ENCODE peak calls at places on chromosome 5, in four cellular contexts. One of them, this sample, is unnamed.

GRCh38 chr5:126693806-126694205 is 83.1 kb upstream of the LMNB1 start:
- DNase-seq in effector memory CD4-positive, alpha-beta T cell: no peak
- DNase-seq in CD8-positive, alpha-beta T cell: no peak
- DNase-seq in endodermal cell: no peak
- DNase-seq in this sample: no peak

GRCh38 chr5:115751176-115751575 is 65.3 kb downstream of the CDO1 start:
- DNase-seq in endodermal cell: no peak
- DNase-seq in effector memory CD4-positive, alpha-beta T cell: no peak
- DNase-seq in CD8-positive, alpha-beta T cell: no peak
- DNase-seq in this sample: no peak

GRCh38 chr5:72543811-72544210 is 36.6 kb upstream of the ZNF366 start:
- DNase-seq in CD8-positive, alpha-beta T cell: no peak
- DNase-seq in effector memory CD4-positive, alpha-beta T cell: no peak
- DNase-seq in endodermal cell: no peak
- DNase-seq in this sample: no peak

GRCh38 chr5:171152382-171152781 is 156.7 kb upstream of the TLX3 start:
- DNase-seq in endodermal cell: no peak
- DNase-seq in effector memory CD4-positive, alpha-beta T cell: no peak
- DNase-seq in CD8-positive, alpha-beta T cell: no peak
- DNase-seq in this sample: no peak

GRCh38 chr5:157196045-157196444 is 15.4 kb downstream of the ITK start:
- DNase-seq in effector memory CD4-positive, alpha-beta T cell: no peak
- DNase-seq in CD8-positive, alpha-beta T cell: peak
- DNase-seq in endodermal cell: no peak
- DNase-seq in this sample: no peak

GRCh38 chr5:72612810-72613209 is 105.6 kb upstream of the ZNF366 start:
- DNase-seq in CD8-positive, alpha-beta T cell: no peak
- DNase-seq in endodermal cell: no peak
- DNase-seq in effector memory CD4-positive, alpha-beta T cell: no peak
- DNase-seq in this sample: no peak

GRCh38 chr5:57394421-57395210 is 88.0 kb downstream of the ACTBL2 start:
- DNase-seq in effector memory CD4-positive, alpha-beta T cell: no peak
- DNase-seq in endodermal cell: no peak
- DNase-seq in CD8-positive, alpha-beta T cell: no peak
- DNase-seq in this sample: no peak

GRCh38 chr5:108220834-108221233 is 161.1 kb downstream of the FBXL17 start:
- DNase-seq in endodermal cell: no peak
- DNase-seq in effector memory CD4-positive, alpha-beta T cell: no peak
- DNase-seq in CD8-positive, alpha-beta T cell: no peak
- DNase-seq in this sample: no peak

GRCh38 chr5:36889264-36889663 is 12.7 kb downstream of the NIPBL start:
- DNase-seq in endodermal cell: no peak
- DNase-seq in effector memory CD4-positive, alpha-beta T cell: no peak
- DNase-seq in CD8-positive, alpha-beta T cell: no peak
- DNase-seq in this sample: no peak

GRCh38 chr5:89396262-89396975 is 513.4 kb upstream of the MEF2C start:
- DNase-seq in endodermal cell: no peak
- DNase-seq in effector memory CD4-positive, alpha-beta T cell: no peak
- DNase-seq in CD8-positive, alpha-beta T cell: no peak
- DNase-seq in this sample: no peak

GRCh38 chr5:52807037-52807436 is 19.3 kb downstream of the ITGA1 start:
- DNase-seq in effector memory CD4-positive, alpha-beta T cell: no peak
- DNase-seq in endodermal cell: no peak
- DNase-seq in CD8-positive, alpha-beta T cell: no peak
- DNase-seq in this sample: no peak

GRCh38 chr5:983238-983524 is 25.4 kb upstream of the NKD2 start:
- DNase-seq in effector memory CD4-positive, alpha-beta T cell: no peak
- DNase-seq in CD8-positive, alpha-beta T cell: no peak
- DNase-seq in endodermal cell: no peak
- DNase-seq in this sample: no peak

GRCh38 chr5:159915913-159916840 is at the start of gene ADRA1B:
- DNase-seq in endodermal cell: peak
- DNase-seq in CD8-positive, alpha-beta T cell: peak
- DNase-seq in effector memory CD4-positive, alpha-beta T cell: peak
- DNase-seq in this sample: peak

GRCh38 chr5:138949988-138950387 is 74.9 kb upstream of the LRRTM2 start:
- DNase-seq in endodermal cell: no peak
- DNase-seq in effector memory CD4-positive, alpha-beta T cell: no peak
- DNase-seq in CD8-positive, alpha-beta T cell: no peak
- DNase-seq in this sample: no peak

GRCh38 chr5:96476654-96477053 is 43.6 kb upstream of the PCSK1 start:
- DNase-seq in effector memory CD4-positive, alpha-beta T cell: no peak
- DNase-seq in CD8-positive, alpha-beta T cell: no peak
- DNase-seq in endodermal cell: no peak
- DNase-seq in this sample: no peak

GRCh38 chr5:80302636-80303035 is 17.2 kb upstream of the SPZ1 start:
- DNase-seq in endodermal cell: no peak
- DNase-seq in CD8-positive, alpha-beta T cell: no peak
- DNase-seq in effector memory CD4-positive, alpha-beta T cell: no peak
- DNase-seq in this sample: no peak

GRCh38 chr5:1793301-1793740 is 6.3 kb downstream of the MRPL36 start:
- DNase-seq in effector memory CD4-positive, alpha-beta T cell: no peak
- DNase-seq in CD8-positive, alpha-beta T cell: no peak
- DNase-seq in endodermal cell: no peak
- DNase-seq in this sample: no peak

GRCh38 chr5:172867761-172868435 is 33.8 kb downstream of the ERGIC1 start:
- DNase-seq in CD8-positive, alpha-beta T cell: no peak
- DNase-seq in endodermal cell: no peak
- DNase-seq in effector memory CD4-positive, alpha-beta T cell: no peak
- DNase-seq in this sample: no peak

GRCh38 chr5:74402553-74402952 is 238.0 kb downstream of the ENC1 start:
- DNase-seq in endodermal cell: no peak
- DNase-seq in CD8-positive, alpha-beta T cell: no peak
- DNase-seq in effector memory CD4-positive, alpha-beta T cell: no peak
- DNase-seq in this sample: peak

GRCh38 chr5:109945097-109945678 is 255.5 kb downstream of the MAN2A1 start:
- DNase-seq in CD8-positive, alpha-beta T cell: no peak
- DNase-seq in endodermal cell: no peak
- DNase-seq in effector memory CD4-positive, alpha-beta T cell: no peak
- DNase-seq in this sample: no peak

GRCh38 chr5:57494104-57495098 is 11.8 kb upstream of the ACTBL2 start:
- DNase-seq in CD8-positive, alpha-beta T cell: no peak
- DNase-seq in endodermal cell: peak
- DNase-seq in effector memory CD4-positive, alpha-beta T cell: no peak
- DNase-seq in this sample: no peak

GRCh38 chr5:176678584-176678983 is 31.3 kb downstream of the TSPAN17 start:
- DNase-seq in effector memory CD4-positive, alpha-beta T cell: no peak
- DNase-seq in endodermal cell: no peak
- DNase-seq in CD8-positive, alpha-beta T cell: no peak
- DNase-seq in this sample: no peak

GRCh38 chr5:122415481-122416120 is 103.6 kb downstream of the SNCAIP start:
- DNase-seq in CD8-positive, alpha-beta T cell: no peak
- DNase-seq in effector memory CD4-positive, alpha-beta T cell: no peak
- DNase-seq in endodermal cell: peak
- DNase-seq in this sample: no peak

GRCh38 chr5:164010900-164011299 is 505.5 kb downstream of the MAT2B start:
- DNase-seq in effector memory CD4-positive, alpha-beta T cell: no peak
- DNase-seq in endodermal cell: no peak
- DNase-seq in CD8-positive, alpha-beta T cell: no peak
- DNase-seq in this sample: no peak

GRCh38 chr5:138083702-138084101 is at the start of gene WNT8A:
- DNase-seq in endodermal cell: peak
- DNase-seq in effector memory CD4-positive, alpha-beta T cell: no peak
- DNase-seq in CD8-positive, alpha-beta T cell: no peak
- DNase-seq in this sample: no peak

GRCh38 chr5:126499742-126500396 is 76.7 kb downstream of the GRAMD2B start:
- DNase-seq in CD8-positive, alpha-beta T cell: peak
- DNase-seq in effector memory CD4-positive, alpha-beta T cell: no peak
- DNase-seq in endodermal cell: peak
- DNase-seq in this sample: no peak

GRCh38 chr5:137336161-137336560 is 163.0 kb downstream of the SPOCK1 start:
- DNase-seq in CD8-positive, alpha-beta T cell: no peak
- DNase-seq in effector memory CD4-positive, alpha-beta T cell: no peak
- DNase-seq in endodermal cell: no peak
- DNase-seq in this sample: no peak

GRCh38 chr5:175478008-175478383 is 364 bp upstream of the SFXN1 start:
- DNase-seq in CD8-positive, alpha-beta T cell: no peak
- DNase-seq in endodermal cell: no peak
- DNase-seq in effector memory CD4-positive, alpha-beta T cell: no peak
- DNase-seq in this sample: no peak

GRCh38 chr5:137619191-137619870 is 116.6 kb downstream of the KLHL3 start:
- DNase-seq in endodermal cell: peak
- DNase-seq in CD8-positive, alpha-beta T cell: no peak
- DNase-seq in effector memory CD4-positive, alpha-beta T cell: no peak
- DNase-seq in this sample: no peak

GRCh38 chr5:7779019-7779662 is 71.8 kb downstream of the CFAP90 start:
- DNase-seq in endodermal cell: no peak
- DNase-seq in effector memory CD4-positive, alpha-beta T cell: no peak
- DNase-seq in CD8-positive, alpha-beta T cell: no peak
- DNase-seq in this sample: no peak
- H3K27ac ChIP-seq in endodermal cell: no peak
- H3K27ac ChIP-seq in effector memory CD4-positive, alpha-beta T cell: no peak
- H3K27ac ChIP-seq in CD8-positive, alpha-beta T cell: no peak
- H3K27ac ChIP-seq in this sample: no peak

GRCh38 chr5:149421372-149421685 is 42.2 kb upstream of the IL17B start:
- DNase-seq in endodermal cell: no peak
- DNase-seq in effector memory CD4-positive, alpha-beta T cell: no peak
- DNase-seq in CD8-positive, alpha-beta T cell: no peak
- DNase-seq in this sample: no peak
- H3K27ac ChIP-seq in endodermal cell: peak
- H3K27ac ChIP-seq in effector memory CD4-positive, alpha-beta T cell: no peak
- H3K27ac ChIP-seq in CD8-positive, alpha-beta T cell: no peak
- H3K27ac ChIP-seq in this sample: peak

GRCh38 chr5:145854651-145855258 is 18.1 kb downstream of the GRXCR2 start:
- DNase-seq in CD8-positive, alpha-beta T cell: no peak
- DNase-seq in effector memory CD4-positive, alpha-beta T cell: no peak
- DNase-seq in endodermal cell: peak
- DNase-seq in this sample: no peak

GRCh38 chr5:145853952-145854351 is 18.8 kb upstream of the PRELID2 start:
- DNase-seq in effector memory CD4-positive, alpha-beta T cell: no peak
- DNase-seq in endodermal cell: no peak
- DNase-seq in CD8-positive, alpha-beta T cell: no peak
- DNase-seq in this sample: no peak

GRCh38 chr5:145855842-145856267 is 17.0 kb downstream of the GRXCR2 start:
- DNase-seq in effector memory CD4-positive, alpha-beta T cell: no peak
- DNase-seq in CD8-positive, alpha-beta T cell: no peak
- DNase-seq in endodermal cell: no peak
- DNase-seq in this sample: no peak

GRCh38 chr5:145858929-145859328 is 13.9 kb downstream of the GRXCR2 start:
- DNase-seq in effector memory CD4-positive, alpha-beta T cell: no peak
- DNase-seq in endodermal cell: no peak
- DNase-seq in CD8-positive, alpha-beta T cell: no peak
- DNase-seq in this sample: no peak

GRCh38 chr5:145856285-145856818 is 16.5 kb downstream of the GRXCR2 start:
- DNase-seq in endodermal cell: peak
- DNase-seq in CD8-positive, alpha-beta T cell: no peak
- DNase-seq in effector memory CD4-positive, alpha-beta T cell: no peak
- DNase-seq in this sample: peak
- H3K27ac ChIP-seq in endodermal cell: peak
- H3K27ac ChIP-seq in CD8-positive, alpha-beta T cell: no peak
- H3K27ac ChIP-seq in effector memory CD4-positive, alpha-beta T cell: no peak
- H3K27ac ChIP-seq in this sample: no peak

GRCh38 chr5:128778474-128778873 is 186.8 kb upstream of the SLC27A6 start:
- DNase-seq in CD8-positive, alpha-beta T cell: no peak
- DNase-seq in endodermal cell: no peak
- DNase-seq in effector memory CD4-positive, alpha-beta T cell: no peak
- DNase-seq in this sample: no peak
- H3K27ac ChIP-seq in CD8-positive, alpha-beta T cell: no peak
- H3K27ac ChIP-seq in endodermal cell: peak
- H3K27ac ChIP-seq in effector memory CD4-positive, alpha-beta T cell: no peak
- H3K27ac ChIP-seq in this sample: no peak

GRCh38 chr5:135236187-135236835 is 162.7 kb downstream of the MACROH2A1 start:
- DNase-seq in CD8-positive, alpha-beta T cell: no peak
- DNase-seq in endodermal cell: peak
- DNase-seq in effector memory CD4-positive, alpha-beta T cell: no peak
- DNase-seq in this sample: peak
- H3K27ac ChIP-seq in CD8-positive, alpha-beta T cell: no peak
- H3K27ac ChIP-seq in endodermal cell: no peak
- H3K27ac ChIP-seq in effector memory CD4-positive, alpha-beta T cell: no peak
- H3K27ac ChIP-seq in this sample: no peak

DNA sequence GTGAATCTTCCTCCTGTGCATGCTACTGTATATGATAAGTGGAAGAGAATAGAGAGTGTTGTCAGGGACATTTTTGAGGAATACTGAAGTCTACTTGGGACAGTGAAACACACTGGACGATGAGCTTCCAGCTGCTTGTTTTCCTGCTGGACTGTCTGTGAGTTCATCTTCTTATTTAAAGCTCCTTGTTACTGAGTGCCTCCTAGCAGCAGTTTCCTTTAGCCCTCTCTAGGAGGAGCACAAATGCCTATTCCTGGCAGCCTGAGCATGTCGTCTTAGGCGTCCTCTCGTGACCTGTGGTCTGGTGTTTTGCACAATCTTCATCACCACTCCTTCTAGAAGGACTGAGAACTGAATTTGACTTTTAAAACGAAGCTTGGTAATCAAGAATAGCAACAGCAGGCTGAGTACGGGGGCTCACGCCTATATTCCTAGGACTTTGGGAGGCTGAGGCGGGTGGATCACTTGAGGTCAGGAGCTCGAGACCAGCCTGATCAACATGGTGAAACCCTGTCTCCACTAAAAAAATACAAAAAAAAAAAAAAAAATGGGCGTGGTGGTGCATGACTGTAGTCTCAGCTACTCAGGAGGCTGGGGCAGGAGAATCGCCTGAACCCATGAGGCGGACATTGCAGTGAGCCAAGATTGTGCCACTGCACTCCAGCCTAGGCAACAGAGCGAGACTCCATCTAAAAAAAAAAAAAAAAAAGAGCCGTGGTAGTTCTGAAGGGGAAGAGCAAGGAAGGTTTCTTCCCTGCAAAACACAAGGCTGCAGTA is 44.0 kb downstream of the ANKRD33B start:
- DNase-seq in CD8-positive, alpha-beta T cell: no peak
- DNase-seq in effector memory CD4-positive, alpha-beta T cell: no peak
- DNase-seq in endodermal cell: peak
- DNase-seq in this sample: no peak
- H3K27ac ChIP-seq in CD8-positive, alpha-beta T cell: no peak
- H3K27ac ChIP-seq in effector memory CD4-positive, alpha-beta T cell: no peak
- H3K27ac ChIP-seq in endodermal cell: no peak
- H3K27ac ChIP-seq in this sample: peak

DNA sequence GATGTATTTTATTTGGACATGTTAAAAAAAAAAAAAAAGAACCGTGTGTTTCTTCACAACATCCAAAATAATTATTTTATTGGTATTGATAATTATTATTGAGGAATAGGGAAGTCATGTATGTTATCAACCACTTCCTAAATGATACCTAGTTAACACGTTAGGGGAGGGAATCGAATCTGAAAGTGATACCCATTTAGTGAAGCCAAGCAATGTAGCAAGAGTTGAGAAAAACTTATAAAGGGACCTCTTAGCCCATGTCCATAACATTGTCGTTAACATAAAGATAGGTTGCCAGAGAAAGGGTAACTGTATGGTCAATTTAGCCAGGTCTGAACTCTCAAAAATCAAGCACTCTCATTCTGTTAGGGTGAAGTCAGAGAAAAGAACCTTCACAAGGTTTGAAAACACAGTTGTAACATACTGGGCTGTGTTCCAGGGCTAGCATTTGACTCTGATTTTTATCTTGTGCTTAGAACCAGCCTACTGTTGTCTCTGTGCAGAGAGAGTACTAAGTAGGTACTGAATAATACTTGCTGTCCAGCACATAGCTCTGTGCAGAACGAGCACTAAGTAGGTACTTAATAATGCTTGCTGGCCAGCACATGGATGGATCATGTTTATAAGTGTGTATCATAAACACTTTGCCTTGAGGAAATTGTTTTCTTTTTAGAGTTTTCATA is 60.4 kb downstream of the GHR start:
- DNase-seq in effector memory CD4-positive, alpha-beta T cell: no peak
- DNase-seq in CD8-positive, alpha-beta T cell: no peak
- DNase-seq in endodermal cell: no peak
- DNase-seq in this sample: no peak
- H3K27ac ChIP-seq in effector memory CD4-positive, alpha-beta T cell: no peak
- H3K27ac ChIP-seq in CD8-positive, alpha-beta T cell: no peak
- H3K27ac ChIP-seq in endodermal cell: no peak
- H3K27ac ChIP-seq in this sample: no peak

This sample was measured in upper lobe of right lung.